ENCODE peak calls at places on chromosomes 6 and 20, in four cellular contexts. L is hepatocyte, N is cardiac fibroblast, O is activated B cell treated with CpG ODN at 0.5 μM for 24 hours. E is an unnamed sample.

GRCh38 chr6:31351734-31352496 is 5.1 kb downstream of the HLA-B start:
- DNase-seq in O (no peak), N (no peak), L (no peak), E (no peak)

GRCh38 chr6:129105035-129105434 is 222.1 kb downstream of the LAMA2 start:
- DNase-seq in L (no peak), O (no peak), N (peak), E (no peak)

GRCh38 chr20:11204926-11205768 is 531.3 kb upstream of the JAG1 start:
- DNase-seq in N (peak), L (peak), O (no peak), E (no peak)

GRCh38 chr6:133705071-133705470 is 183.8 kb upstream of the TCF21 start:
- DNase-seq in L (no peak), N (peak), O (no peak), E (no peak)

GRCh38 chr6:1125297-1125696 is 186.6 kb upstream of the FOXQ1 start:
- DNase-seq in N (no peak), O (no peak), L (no peak), E (no peak)

GRCh38 chr20:33392016-33392415 is 9.3 kb downstream of the CDK5RAP1 start:
- DNase-seq in O (no peak), L (peak), N (peak), E (peak)

GRCh38 chr6:165010556-165011535 is 298.6 kb downstream of the C6orf118 start:
- DNase-seq in N (peak), O (no peak), L (peak), E (peak)

GRCh38 chr20:52943185-52943841 is 28.8 kb upstream of the TSHZ2 start:
- DNase-seq in L (peak), N (peak), O (no peak), E (no peak)

GRCh38 chr6:158047120-158047518 is 65.5 kb downstream of the SYNJ2 start:
- DNase-seq in N (no peak), L (peak), O (no peak), E (no peak)

GRCh38 chr6:151448623-151449022 is 3.3 kb downstream of the RMND1 start:
- DNase-seq in L (no peak), N (no peak), O (no peak), E (no peak)

GRCh38 chr6:154847318-154847717 is 114.1 kb downstream of the SCAF8 start:
- DNase-seq in O (no peak), L (no peak), N (no peak), E (no peak)

GRCh38 chr6:135880066-135880972 is 28.8 kb downstream of the PDE7B start:
- DNase-seq in O (no peak), N (peak), L (no peak), E (no peak)

GRCh38 chr6:109772961-109773431 is 81.9 kb downstream of the FIG4 start:
- DNase-seq in L (no peak), N (no peak), O (no peak), E (no peak)

GRCh38 chr6:27541212-27541931 is 68.5 kb upstream of the ZNF184 start:
- DNase-seq in O (no peak), L (no peak), N (no peak), E (no peak)

GRCh38 chr6:111805511-111806181 is 67.6 kb downstream of the FYN start:
- DNase-seq in O (peak), L (no peak), N (peak), E (no peak)

GRCh38 chr6:159451051-159451450 is 242.0 kb downstream of the SOD2 start:
- DNase-seq in N (peak), L (peak), O (no peak), E (no peak)

GRCh38 chr6:138031850-138032249 is 75.4 kb downstream of the PERP start:
- DNase-seq in L (no peak), N (no peak), O (no peak), E (no peak)

GRCh38 chr6:161265554-161265953 is 8.3 kb downstream of the AGPAT4 start:
- DNase-seq in N (no peak), O (no peak), L (no peak), E (no peak)

GRCh38 chr6:33621396-33622388 is 570 bp downstream of the ITPR3 start:
- DNase-seq in N (peak), L (peak), O (peak), E (peak)

GRCh38 chr6:34301408-34301807 is 52.6 kb upstream of the SMIM29 start:
- DNase-seq in L (peak), N (peak), O (no peak), E (no peak)

GRCh38 chr6:109023348-109023925 is 71.2 kb downstream of the SESN1 start:
- DNase-seq in N (no peak), O (no peak), L (no peak), E (no peak)

GRCh38 chr20:58019027-58019849 is 209.2 kb downstream of the ANKRD60 start:
- DNase-seq in L (no peak), N (no peak), O (no peak), E (no peak)

GRCh38 chr6:17741507-17741906 is 34.8 kb upstream of the NUP153 start:
- DNase-seq in O (no peak), N (no peak), L (no peak), E (no peak)

GRCh38 chr6:83183082-83183828 is 9.8 kb downstream of the PGM3 start:
- DNase-seq in L (peak), O (no peak), N (peak), E (no peak)

GRCh38 chr6:55704421-55704820 is 125.4 kb upstream of the HMGCLL1 start:
- DNase-seq in N (peak), O (no peak), L (no peak), E (no peak)

GRCh38 chr6:15310680-15311079 is 64.8 kb downstream of the JARID2 start:
- DNase-seq in O (no peak), N (no peak), L (no peak), E (no peak)

GRCh38 chr6:6085928-6086668 is 79.4 kb upstream of the NRN1 start:
- DNase-seq in O (no peak), N (no peak), L (no peak), E (no peak)

GRCh38 chr6:63706630-63707029 is 71.0 kb downstream of the PHF3 start:
- DNase-seq in O (no peak), L (no peak), N (no peak), E (no peak)

GRCh38 chr6:30100585-30101422 is 12.1 kb downstream of the TRIM31 start:
- DNase-seq in L (peak), O (peak), N (no peak), E (no peak)

GRCh38 chr6:88712243-88712936 is 251.0 kb downstream of the RNGTT start:
- DNase-seq in N (no peak), L (no peak), O (no peak), E (no peak)

GRCh38 chr6:41675992-41676391 is 37.7 kb downstream of the MDFI start:
- DNase-seq in L (no peak), N (no peak), O (no peak), E (no peak)

GRCh38 chr20:50987493-50988210 is 29.0 kb downstream of the MOCS3 start:
- DNase-seq in L (peak), O (no peak), N (peak), E (peak)

GRCh38 chr6:8492536-8493125 is 57.3 kb upstream of the SLC35B3 start:
- DNase-seq in O (no peak), L (no peak), N (no peak), E (no peak)

GRCh38 chr6:129619579-129620233 is 90.3 kb downstream of the ARHGAP18 start:
- DNase-seq in N (no peak), O (no peak), L (no peak), E (no peak)

GRCh38 chr20:38873050-38873581 is 53.1 kb upstream of the FAM83D start:
- DNase-seq in N (no peak), O (peak), L (no peak), E (no peak)

GRCh38 chr20:2259731-2260130 is 36.1 kb upstream of the TGM3 start:
- DNase-seq in O (no peak), L (no peak), N (no peak), E (no peak)

GRCh38 chr6:108175592-108176279 is 9.9 kb downstream of the NR2E1 start:
- DNase-seq in L (no peak), O (no peak), N (no peak), E (no peak)

GRCh38 chr6:56911847-56912246 is 43.1 kb upstream of the BEND6 start:
- DNase-seq in L (no peak), N (peak), O (no peak), E (no peak)

GRCh38 chr6:142871910-142872331 is 73.1 kb downstream of the HIVEP2 start:
- DNase-seq in O (no peak), L (peak), N (peak), E (no peak)

GRCh38 chr6:155186052-155186658 is 77.7 kb upstream of the CLDN20 start:
- DNase-seq in L (no peak), O (no peak), N (no peak), E (no peak)

GRCh38 chr6:43097502-43097901 is 21.4 kb downstream of the PTK7 start:
- DNase-seq in O (no peak), L (no peak), N (no peak), E (no peak)

GRCh38 chr6:43093361-43094289 is 17.5 kb downstream of the PTK7 start:
- DNase-seq in N (peak), O (no peak), L (no peak), E (no peak)

GRCh38 chr6:43096451-43097097 is 20.5 kb downstream of the PTK7 start:
- DNase-seq in L (peak), O (no peak), N (peak), E (no peak)

GRCh38 chr6:43095939-43096338 is 19.8 kb downstream of the PTK7 start:
- DNase-seq in L (no peak), O (no peak), N (no peak), E (no peak)

GRCh38 chr6:43097098-43097489 is 21.0 kb downstream of the PTK7 start:
- DNase-seq in O (no peak), L (no peak), N (no peak), E (no peak)
- TF ChIP-seq CTCF in O (no peak), L (no peak), N (peak), E (no peak)

GRCh38 chr6:105510746-105511145 is 107.9 kb upstream of the PREP start:
- DNase-seq in L (no peak), N (peak), O (no peak), E (no peak)

GRCh38 chr6:105507811-105508210 is 104.9 kb upstream of the PREP start:
- DNase-seq in L (no peak), N (no peak), O (no peak), E (no peak)

GRCh38 chr6:105514306-105514705 is 111.4 kb upstream of the PREP start:
- DNase-seq in O (no peak), L (no peak), N (no peak), E (no peak)

GRCh38 chr6:105511639-105512038 is 108.8 kb upstream of the PREP start:
- DNase-seq in L (no peak), O (no peak), N (no peak), E (no peak)

GRCh38 chr6:105509506-105510331 is 106.8 kb upstream of the PREP start:
- DNase-seq in N (peak), L (peak), O (no peak), E (no peak)
- TF ChIP-seq CTCF in N (peak), L (peak), O (no peak), E (no peak)

GRCh38 chr20:43243672-43244269 is 54.1 kb upstream of the PTPRT start:
- DNase-seq in L (no peak), N (peak), O (no peak), E (no peak)
- TF ChIP-seq CTCF in L (peak), N (no peak), O (no peak), E (no peak)

GRCh38 chr6:124795879-124796838 is 166.1 kb upstream of the RNF217 start:
- DNase-seq in L (peak), O (no peak), N (peak), E (no peak)
- TF ChIP-seq CTCF in L (peak), O (no peak), N (peak), E (peak)

DNA sequence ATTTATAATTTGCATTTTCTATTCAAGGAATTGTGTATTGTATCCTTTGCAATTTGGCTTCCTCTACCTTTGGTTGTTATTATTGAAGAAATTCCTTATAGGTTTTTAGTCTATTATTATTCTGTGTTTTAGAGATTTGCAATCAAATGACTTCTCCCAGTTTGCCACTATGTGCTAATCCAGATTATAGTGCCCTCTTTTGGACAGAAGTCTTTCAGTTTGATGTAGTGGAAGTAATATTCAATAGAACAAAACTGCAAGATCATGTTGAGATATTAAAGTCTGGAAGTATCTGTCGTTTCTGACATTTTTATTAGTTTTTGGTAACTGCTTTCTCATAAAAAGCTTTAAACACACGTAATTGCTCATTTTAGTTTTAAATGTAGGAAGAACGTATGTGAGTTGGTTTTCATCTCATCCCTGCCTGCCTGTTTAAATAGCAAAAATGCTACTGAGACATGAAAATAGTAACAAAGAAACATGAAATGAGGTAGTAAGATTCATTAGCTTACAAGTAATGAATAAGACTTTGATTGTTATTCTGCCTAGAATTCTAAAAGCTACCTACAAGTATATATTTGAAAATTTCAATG is 72.8 kb downstream of the RTN4IP1 start:
- DNase-seq in N (peak), L (no peak), O (no peak), E (no peak)
- TF ChIP-seq CTCF in N (peak), L (peak), O (no peak), E (no peak)

E was measured in mesothelial cell of epicardium.